ENCODE peak calls at places on chromosomes 11 and 22, in four cellular contexts. N is thyroid gland, X is spleen, J is tibial nerve. B is an unnamed sample.

GRCh38 chr22:29083576-29084566 is 11.0 kb downstream of the KREMEN1 start:
- DNase-seq in N (peak), X (peak), J (no peak), B (no peak)

GRCh38 chr22:49957826-49958461 is 2.6 kb upstream of the PIM3 start:
- DNase-seq in N (no peak), X (peak), J (no peak), B (no peak)

GRCh38 chr11:117314840-117315239 is 1.2 kb downstream of the BACE1 start:
- DNase-seq in N (no peak), X (peak), J (no peak), B (no peak)

GRCh38 chr22:27881404-27881803 is 37.7 kb downstream of the PITPNB start:
- DNase-seq in N (peak), X (no peak), J (peak), B (peak)

GRCh38 chr11:1749020-1749758 is 1.2 kb downstream of the IFITM10 start:
- DNase-seq in N (no peak), X (peak), J (no peak), B (no peak)

GRCh38 chr11:1741741-1742140 is 8.7 kb downstream of the IFITM10 start:
- DNase-seq in N (no peak), X (no peak), J (no peak), B (no peak)

GRCh38 chr11:29452131-29452530 is 564.7 kb downstream of the KCNA4 start:
- DNase-seq in N (no peak), X (no peak), J (no peak), B (no peak)

GRCh38 chr11:72239849-72240460 is 4.0 kb downstream of the PHOX2A start:
- DNase-seq in N (peak), X (peak), J (no peak), B (no peak)

GRCh38 chr11:36398261-36398953 is 102.3 kb downstream of the PRR5L start:
- DNase-seq in N (no peak), X (no peak), J (no peak), B (no peak)

GRCh38 chr11:128471138-128471661 is 116.2 kb downstream of the ETS1 start:
- DNase-seq in N (peak), X (peak), J (no peak), B (no peak)

GRCh38 chr11:67248653-67249052 is 17.6 kb upstream of the GRK2 start:
- DNase-seq in N (peak), X (no peak), J (no peak), B (no peak)

GRCh38 chr22:46625113-46625842 is 5.1 kb downstream of the GRAMD4 start:
- DNase-seq in N (no peak), X (no peak), J (no peak), B (no peak)

GRCh38 chr22:26660961-26661578 is 3.7 kb downstream of the MIAT start:
- DNase-seq in N (no peak), X (peak), J (no peak), B (no peak)

GRCh38 chr22:43326342-43326825 is 16.8 kb downstream of the SCUBE1 start:
- DNase-seq in N (no peak), X (peak), J (no peak), B (no peak)

GRCh38 chr11:45756384-45757010 is 48.5 kb upstream of the SLC35C1 start:
- DNase-seq in N (no peak), X (peak), J (no peak), B (no peak)

GRCh38 chr11:83639995-83640758 is 354.0 kb upstream of the CCDC90B start:
- DNase-seq in N (no peak), X (no peak), J (no peak), B (no peak)

GRCh38 chr11:9120659-9121350 is 29.4 kb upstream of the SCUBE2 start:
- DNase-seq in N (no peak), X (no peak), J (no peak), B (no peak)
- TF ChIP-seq CTCF in N (peak), X (no peak), J (no peak), B (no peak)

GRCh38 chr11:111999111-111999510 is 26.1 kb upstream of the DLAT start:
- DNase-seq in N (no peak), X (no peak), J (no peak), B (no peak)

GRCh38 chr11:112004389-112004788 is 20.8 kb upstream of the DLAT start:
- DNase-seq in N (no peak), X (no peak), J (no peak), B (no peak)

GRCh38 chr11:111996129-111996528 is 29.1 kb upstream of the DLAT start:
- DNase-seq in N (no peak), X (no peak), J (no peak), B (no peak)

GRCh38 chr11:112002491-112003216 is 22.6 kb upstream of the DLAT start:
- DNase-seq in N (no peak), X (no peak), J (no peak), B (no peak)

GRCh38 chr11:112000703-112001102 is 24.5 kb upstream of the DLAT start:
- DNase-seq in N (no peak), X (no peak), J (no peak), B (no peak)
- H3K27ac ChIP-seq in N (no peak), X (no peak), J (no peak), B (no peak)

GRCh38 chr11:9193316-9193715 is 71.8 kb downstream of the DENND5A start:
- DNase-seq in N (peak), X (no peak), J (no peak), B (no peak)
- TF ChIP-seq POLR2A in N (no peak), X (no peak), J (no peak), B (no peak)

GRCh38 chr11:120486138-120486537 is 25.4 kb upstream of the GRIK4 start:
- DNase-seq in N (no peak), X (no peak), J (no peak), B (no peak)

GRCh38 chr11:120482149-120482548 is 29.4 kb upstream of the GRIK4 start:
- DNase-seq in N (no peak), X (no peak), J (no peak), B (no peak)
- TF ChIP-seq CTCF in N (no peak), X (no peak), J (no peak), B (no peak)

GRCh38 chr11:124943242-124943641 is 7.4 kb upstream of the HEPACAM start:
- DNase-seq in N (no peak), X (no peak), J (no peak), B (no peak)

GRCh38 chr11:124944565-124944964 is 8.7 kb upstream of the HEPACAM start:
- DNase-seq in N (no peak), X (no peak), J (no peak), B (no peak)

GRCh38 chr11:124943731-124944130 is 7.9 kb upstream of the HEPACAM start:
- DNase-seq in N (no peak), X (no peak), J (no peak), B (no peak)

GRCh38 chr11:124945826-124946225 is 8.2 kb upstream of the CCDC15 start:
- DNase-seq in N (no peak), X (no peak), J (no peak), B (no peak)

GRCh38 chr11:124946735-124947141 is 7.3 kb upstream of the CCDC15 start:
- DNase-seq in N (no peak), X (no peak), J (no peak), B (no peak)
- H3K27ac ChIP-seq in N (no peak), X (no peak), J (no peak), B (no peak)

B was measured in testis.